ENCODE peak calls at places on chromosomes 7 and 10, in four cellular contexts. One of them, this sample, is unnamed.

GRCh38 chr7:45238806-45239205 is 81.2 kb downstream of the RAMP3 start:
- DNase-seq in epithelial cell of esophagus: peak
- DNase-seq in iPS DF 19.7: no peak
- DNase-seq in hepatic stellate cell: no peak
- DNase-seq in this sample: peak

GRCh38 chr10:75408911-75409885 is 7.6 kb upstream of the ZNF503 start:
- DNase-seq in epithelial cell of esophagus: peak
- DNase-seq in iPS DF 19.7: no peak
- DNase-seq in hepatic stellate cell: peak
- DNase-seq in this sample: peak

GRCh38 chr10:90432891-90433290 is 424.9 kb downstream of the HTR7 start:
- DNase-seq in epithelial cell of esophagus: no peak
- DNase-seq in iPS DF 19.7: no peak
- DNase-seq in hepatic stellate cell: no peak
- DNase-seq in this sample: peak

GRCh38 chr7:2824678-2825461 is 19.2 kb downstream of the GNA12 start:
- DNase-seq in epithelial cell of esophagus: no peak
- DNase-seq in iPS DF 19.7: no peak
- DNase-seq in hepatic stellate cell: no peak
- DNase-seq in this sample: no peak

GRCh38 chr10:132632091-132632561 is 94.5 kb downstream of the INPP5A start:
- DNase-seq in epithelial cell of esophagus: no peak
- DNase-seq in iPS DF 19.7: no peak
- DNase-seq in hepatic stellate cell: no peak
- DNase-seq in this sample: no peak

GRCh38 chr7:139691253-139691781 is 86.5 kb downstream of the HIPK2 start:
- DNase-seq in epithelial cell of esophagus: no peak
- DNase-seq in iPS DF 19.7: no peak
- DNase-seq in hepatic stellate cell: no peak
- DNase-seq in this sample: no peak

GRCh38 chr10:96254976-96255375 is 16.4 kb downstream of the BLNK start:
- DNase-seq in epithelial cell of esophagus: no peak
- DNase-seq in iPS DF 19.7: no peak
- DNase-seq in hepatic stellate cell: no peak
- DNase-seq in this sample: no peak

GRCh38 chr7:131123991-131124629 is 203.6 kb upstream of the MKLN1 start:
- DNase-seq in epithelial cell of esophagus: no peak
- DNase-seq in iPS DF 19.7: no peak
- DNase-seq in hepatic stellate cell: no peak
- DNase-seq in this sample: no peak

GRCh38 chr7:151138541-151138910 is 29.0 kb downstream of the GBX1 start:
- DNase-seq in epithelial cell of esophagus: no peak
- DNase-seq in iPS DF 19.7: no peak
- DNase-seq in hepatic stellate cell: no peak
- DNase-seq in this sample: no peak